ENCODE peak calls at places on chromosomes 7 and 10, in eight cellular contexts. R is MM.1S, D is GM18507, A is hypothalamus, S is NCI-H1694, M is GM03348, I is dorsolateral prefrontal cortex, H is fibroblast of pulmonary artery. N is an unnamed sample.

GRCh38 chr7:55485501-55486171 is 86.7 kb downstream of the VOPP1 start:
- DNase-seq in R (no peak), A (no peak), H (no peak), M (no peak), D (no peak), I (no peak), S (no peak), N (no peak)

GRCh38 chr10:133260895-133261725 is 15.6 kb downstream of the ADAM8 start:
- DNase-seq in R (peak), H (no peak), M (peak), I (no peak), S (no peak), D (no peak), A (no peak), N (peak)

GRCh38 chr7:27375958-27376357 is 133.4 kb downstream of the EVX1 start:
- DNase-seq in D (no peak), A (no peak), R (no peak), H (no peak), M (no peak), S (no peak), I (no peak), N (peak)

GRCh38 chr10:129586897-129587443 is 119.9 kb downstream of the MGMT start:
- DNase-seq in D (no peak), S (no peak), M (no peak), I (no peak), A (no peak), H (peak), R (no peak), N (no peak)

GRCh38 chr10:99484626-99485581 is 47.8 kb upstream of the NKX2-3 start:
- DNase-seq in A (no peak), I (no peak), M (no peak), D (no peak), R (no peak), H (no peak), S (no peak), N (no peak)

GRCh38 chr7:139750459-139751095 is 27.2 kb downstream of the HIPK2 start:
- DNase-seq in D (no peak), S (no peak), I (no peak), M (no peak), R (no peak), H (no peak), A (no peak), N (no peak)

GRCh38 chr7:82818091-82818620 is 344.5 kb downstream of the PCLO start:
- DNase-seq in S (no peak), I (no peak), H (no peak), M (no peak), A (no peak), D (no peak), R (no peak), N (no peak)

GRCh38 chr10:70827358-70827757 is 11.6 kb downstream of the SGPL1 start:
- DNase-seq in R (no peak), D (no peak), A (no peak), S (no peak), I (no peak), M (no peak), H (no peak), N (no peak)

GRCh38 chr7:80145780-80146422 is 11.3 kb downstream of the GNAI1 start:
- DNase-seq in D (no peak), H (peak), S (no peak), M (no peak), I (no peak), R (no peak), A (no peak), N (no peak)

GRCh38 chr7:80105706-80106408 is 28.8 kb upstream of the GNAI1 start:
- DNase-seq in M (no peak), H (no peak), D (no peak), S (no peak), R (no peak), A (no peak), I (no peak), N (no peak)

GRCh38 chr10:97640868-97641811 is 669 bp downstream of the PI4K2A start:
- DNase-seq in A (peak), H (peak), M (peak), S (no peak), D (no peak), R (peak), I (no peak), N (peak)

GRCh38 chr7:46859963-46860475 is 721.9 kb downstream of the TNS3 start:
- DNase-seq in D (no peak), M (peak), I (no peak), R (no peak), S (no peak), H (peak), A (no peak), N (no peak)

GRCh38 chr10:69747179-69747578 is 54.5 kb upstream of the COL13A1 start:
- DNase-seq in M (no peak), H (no peak), S (no peak), I (peak), D (no peak), A (no peak), R (no peak), N (no peak)